ENCODE peak calls at places on chromosomes 4 and X, in seven cellular contexts. F, L, J, S, H, B and T are unnamed samples.
A peak's percentile ranks its signal among the peaks of the same experiment; 100 is the strongest.

GRCh38 chr4:76251448-76252270 is at the start of gene FAM47E:
- DNase-seq in L (peak; percentile 45), B (peak; percentile 67), S (peak; percentile 76), H (peak; percentile 90), J (no peak), F (peak; percentile 31), T (peak; percentile 76)

GRCh38 chr4:84915396-84915780 is 51.1 kb downstream of the WDFY3 start:
- DNase-seq in H (no peak), L (peak; percentile 21), F (no peak), S (no peak), B (no peak), J (peak; percentile 35), T (no peak)

GRCh38 chrX:107684956-107685385 is 56.7 kb downstream of the PRPS1 start:
- DNase-seq in H (no peak), J (no peak), L (peak; percentile 90), F (peak; percentile 23), S (peak; percentile 78), B (peak; percentile 91), T (no peak)

GRCh38 chr4:74444891-74445642 is at the start of gene AREG:
- DNase-seq in H (peak; percentile 24), S (peak; percentile 75), L (peak; percentile 92), B (peak; percentile 89), J (no peak), F (peak; percentile 78), T (peak; percentile 37)

GRCh38 chr4:140642674-140643437 is 74.1 kb upstream of the UCP1 start:
- DNase-seq in F (no peak), H (no peak), B (no peak), L (no peak), S (no peak), J (no peak), T (no peak)

GRCh38 chr4:896630-897029 is 35.5 kb downstream of the GAK start:
- DNase-seq in S (no peak), H (no peak), F (no peak), J (no peak), L (no peak), B (no peak), T (no peak)

GRCh38 chrX:11757729-11758399 is at the start of gene MSL3:
- DNase-seq in H (peak; percentile 87), F (peak; percentile 75), J (no peak), B (no peak), L (peak; percentile 68), S (peak; percentile 58), T (peak; percentile 47)

GRCh38 chr4:144411700-144412099 is 234.3 kb upstream of the HHIP start:
- DNase-seq in S (no peak), B (no peak), J (no peak), L (no peak), H (no peak), F (no peak), T (no peak)

GRCh38 chrX:43566170-43566569 is 89.9 kb upstream of the MAOA start:
- DNase-seq in J (no peak), B (no peak), H (no peak), F (no peak), S (no peak), L (no peak), T (no peak)

GRCh38 chrX:123263246-123263757 is 79.2 kb downstream of the GRIA3 start:
- DNase-seq in H (no peak), J (no peak), L (no peak), S (no peak), B (no peak), F (no peak), T (no peak)

GRCh38 chrX:153983321-153983729 is 10.8 kb downstream of the TMEM187 start:
- DNase-seq in L (no peak), H (no peak), J (no peak), S (no peak), B (no peak), F (no peak), T (no peak)

GRCh38 chr4:114512595-114513295 is 85.9 kb upstream of the UGT8 start:
- DNase-seq in B (no peak), L (no peak), H (no peak), F (no peak), S (no peak), J (no peak), T (no peak)

GRCh38 chr4:145530189-145530588 is 48.5 kb downstream of the SMAD1 start:
- DNase-seq in B (no peak), H (no peak), S (no peak), F (no peak), J (no peak), L (no peak), T (no peak)

GRCh38 chrX:97685753-97686152 is 802.0 kb downstream of the RPA4 start:
- DNase-seq in F (peak; percentile 20), H (peak; percentile 41), S (no peak), J (peak; percentile 1), L (peak; percentile 49), B (no peak), T (no peak)

GRCh38 chr4:2044542-2045517 is 14.3 kb upstream of the NAT8L start:
- DNase-seq in B (no peak), F (peak; percentile 11), J (no peak), H (no peak), S (no peak), L (no peak), T (no peak)

GRCh38 chr4:17077105-17077504 is 178.7 kb upstream of the LDB2 start:
- DNase-seq in H (no peak), B (no peak), L (no peak), S (no peak), F (no peak), J (no peak), T (no peak)

GRCh38 chr4:37068580-37068979 is 176.0 kb upstream of the NWD2 start:
- DNase-seq in S (no peak), J (no peak), F (no peak), L (no peak), B (no peak), H (no peak), T (no peak)

GRCh38 chr4:117085185-117085701 is at the start of gene TRAM1L1:
- DNase-seq in L (peak; percentile 54), F (peak; percentile 32), B (peak; percentile 67), J (no peak), H (peak; percentile 92), S (peak; percentile 55), T (peak; percentile 75)
- TF ChIP-seq CTCF in L (no peak), F (no peak), B (peak; percentile 38), J (no peak), H (peak; percentile 32), S (no peak), T (peak; percentile 35)

DNA sequence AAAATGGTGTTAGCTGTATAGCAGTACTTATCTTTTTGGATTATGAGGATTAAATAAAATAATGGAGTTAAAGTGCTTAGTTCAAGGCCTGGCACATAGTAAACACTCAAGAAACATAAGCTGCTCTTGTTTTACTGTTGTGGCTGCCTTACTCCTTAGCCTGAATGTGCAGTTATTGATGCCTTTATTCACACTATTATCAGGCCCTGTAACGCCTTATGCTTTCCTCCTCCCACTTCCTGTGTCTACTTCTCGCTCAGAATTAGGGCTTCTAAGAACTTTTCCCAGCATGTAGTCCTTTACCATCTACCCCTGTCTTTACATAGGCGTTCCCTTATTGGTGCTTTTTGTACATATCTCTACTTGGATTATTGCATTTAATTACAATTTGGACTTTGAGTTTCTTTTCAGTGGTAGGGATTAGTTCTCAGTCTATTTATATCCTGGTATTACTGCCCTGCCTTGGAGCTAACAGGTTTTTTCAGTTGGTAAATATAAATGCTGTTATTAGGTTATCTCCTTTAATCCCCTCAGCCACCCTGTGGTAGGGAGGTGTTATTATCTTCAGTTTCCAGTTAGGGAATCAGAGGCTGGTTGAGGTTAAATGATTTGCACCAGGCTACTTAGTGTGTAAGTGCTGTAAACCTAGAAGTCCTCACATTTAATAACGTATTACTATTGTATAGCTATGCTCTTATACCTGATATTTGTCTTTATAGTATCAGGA is 83.9 kb downstream of the RBPJ start:
- DNase-seq in H (no peak), L (no peak), S (no peak), B (no peak), F (no peak), J (no peak), T (no peak)
- TF ChIP-seq CTCF in H (peak; percentile 8), L (no peak), S (peak; percentile 23), B (peak; percentile 38), F (no peak), J (no peak), T (peak; percentile 16)

GRCh38 chrX:51148848-51149247 is 183.8 kb upstream of the NUDT10 start:
- DNase-seq in F (no peak), S (no peak), L (peak; percentile 1), H (no peak), B (no peak), J (no peak), T (no peak)
- TF ChIP-seq CTCF in F (no peak), S (no peak), L (no peak), H (peak; percentile 21), B (no peak), J (peak; percentile 15), T (peak; percentile 38)

GRCh38 chrX:80648023-80648422 is 161.7 kb downstream of the BRWD3 start:
- DNase-seq in J (no peak), L (peak; percentile 24), S (no peak), F (no peak), H (peak; percentile 2), B (no peak), T (no peak)
- TF ChIP-seq CTCF in J (peak; percentile 46), L (peak; percentile 54), S (no peak), F (peak; percentile 36), H (peak; percentile 67), B (peak; percentile 30), T (no peak)

DNA sequence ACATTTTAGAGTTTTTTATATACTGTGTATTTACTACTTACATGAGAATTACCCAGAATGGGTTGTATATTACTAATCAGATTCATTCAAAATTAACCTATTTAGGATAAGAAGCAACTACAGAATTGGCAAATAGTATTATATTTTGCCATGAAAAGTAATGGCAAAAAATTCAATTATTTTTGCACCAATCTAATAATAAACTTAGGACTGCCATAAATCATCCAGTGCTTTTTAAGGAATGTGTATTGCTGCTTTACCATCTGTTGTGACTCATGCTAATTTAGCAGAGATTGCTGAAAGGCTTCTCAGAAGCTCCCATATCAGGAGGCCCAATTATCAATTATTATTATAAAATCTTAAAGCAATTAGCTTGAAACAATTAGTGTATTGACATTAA is 24.0 kb downstream of the NPY2R start:
- DNase-seq in B (no peak), S (no peak), L (no peak), H (no peak), F (no peak), J (no peak), T (no peak)
- TF ChIP-seq CTCF in B (no peak), S (no peak), L (no peak), H (no peak), F (no peak), J (no peak), T (no peak)